ENCODE peak calls at places on chromosomes 13 and 19, in four cellular contexts. One of them, this sample, is unnamed.

GRCh38 chr19:30696514-30696913 is 324.3 kb downstream of the ZNF536 start:
- DNase-seq in activated CD8-positive, alpha-beta T cell treated with anti-CD3 and anti-CD28 coated beads for 36 hours: peak; percentile 25
- DNase-seq in colonic mucosa: no peak
- DNase-seq in progenitor cell of endocrine pancreas: peak; percentile 51
- DNase-seq in this sample: no peak

GRCh38 chr19:19274716-19275115 is 1.6 kb upstream of the TM6SF2 start:
- DNase-seq in progenitor cell of endocrine pancreas: no peak
- DNase-seq in colonic mucosa: no peak
- DNase-seq in activated CD8-positive, alpha-beta T cell treated with anti-CD3 and anti-CD28 coated beads for 36 hours: no peak
- DNase-seq in this sample: no peak

GRCh38 chr19:4906963-4907362 is 2.3 kb upstream of the UHRF1 start:
- DNase-seq in colonic mucosa: no peak
- DNase-seq in activated CD8-positive, alpha-beta T cell treated with anti-CD3 and anti-CD28 coated beads for 36 hours: no peak
- DNase-seq in progenitor cell of endocrine pancreas: no peak
- DNase-seq in this sample: no peak

GRCh38 chr19:12800344-12800732 is 1.3 kb downstream of the PRDX2 start:
- DNase-seq in colonic mucosa: no peak
- DNase-seq in progenitor cell of endocrine pancreas: no peak
- DNase-seq in activated CD8-positive, alpha-beta T cell treated with anti-CD3 and anti-CD28 coated beads for 36 hours: no peak
- DNase-seq in this sample: no peak

GRCh38 chr19:1745589-1746031 is 7.7 kb upstream of the ONECUT3 start:
- DNase-seq in progenitor cell of endocrine pancreas: no peak
- DNase-seq in activated CD8-positive, alpha-beta T cell treated with anti-CD3 and anti-CD28 coated beads for 36 hours: no peak
- DNase-seq in colonic mucosa: no peak
- DNase-seq in this sample: no peak

GRCh38 chr13:28438598-28439334 is 56.2 kb downstream of the FLT1 start:
- DNase-seq in colonic mucosa: no peak
- DNase-seq in progenitor cell of endocrine pancreas: no peak
- DNase-seq in activated CD8-positive, alpha-beta T cell treated with anti-CD3 and anti-CD28 coated beads for 36 hours: no peak
- DNase-seq in this sample: no peak

GRCh38 chr19:44748426-44749254 is at the start of gene BCL3:
- DNase-seq in colonic mucosa: peak; percentile 83
- DNase-seq in progenitor cell of endocrine pancreas: no peak
- DNase-seq in activated CD8-positive, alpha-beta T cell treated with anti-CD3 and anti-CD28 coated beads for 36 hours: peak; percentile 72
- DNase-seq in this sample: no peak

GRCh38 chr13:106129273-106129672 is 406.2 kb downstream of the EFNB2 start:
- DNase-seq in activated CD8-positive, alpha-beta T cell treated with anti-CD3 and anti-CD28 coated beads for 36 hours: no peak
- DNase-seq in colonic mucosa: no peak
- DNase-seq in progenitor cell of endocrine pancreas: no peak
- DNase-seq in this sample: no peak

GRCh38 chr19:21604941-21605548 is 99.6 kb downstream of the ZNF429 start:
- DNase-seq in activated CD8-positive, alpha-beta T cell treated with anti-CD3 and anti-CD28 coated beads for 36 hours: no peak
- DNase-seq in progenitor cell of endocrine pancreas: no peak
- DNase-seq in colonic mucosa: peak; percentile 42
- DNase-seq in this sample: no peak

GRCh38 chr13:31951215-31951678 is 80.3 kb upstream of the FRY start:
- DNase-seq in activated CD8-positive, alpha-beta T cell treated with anti-CD3 and anti-CD28 coated beads for 36 hours: peak; percentile 15
- DNase-seq in progenitor cell of endocrine pancreas: no peak
- DNase-seq in colonic mucosa: peak; percentile 52
- DNase-seq in this sample: no peak

GRCh38 chr19:48512504-48513288 is 1.1 kb upstream of the LMTK3 start:
- DNase-seq in progenitor cell of endocrine pancreas: no peak
- DNase-seq in colonic mucosa: no peak
- DNase-seq in activated CD8-positive, alpha-beta T cell treated with anti-CD3 and anti-CD28 coated beads for 36 hours: no peak
- DNase-seq in this sample: no peak

GRCh38 chr13:93265800-93266199 is 39.2 kb downstream of the GPC6 start:
- DNase-seq in activated CD8-positive, alpha-beta T cell treated with anti-CD3 and anti-CD28 coated beads for 36 hours: no peak
- DNase-seq in progenitor cell of endocrine pancreas: no peak
- DNase-seq in colonic mucosa: no peak
- DNase-seq in this sample: no peak

GRCh38 chr13:77034883-77035282 is 7.9 kb upstream of the FBXL3 start:
- DNase-seq in colonic mucosa: no peak
- DNase-seq in progenitor cell of endocrine pancreas: no peak
- DNase-seq in activated CD8-positive, alpha-beta T cell treated with anti-CD3 and anti-CD28 coated beads for 36 hours: no peak
- DNase-seq in this sample: no peak

GRCh38 chr19:5005096-5005495 is 36.2 kb downstream of the KDM4B start:
- DNase-seq in colonic mucosa: no peak
- DNase-seq in activated CD8-positive, alpha-beta T cell treated with anti-CD3 and anti-CD28 coated beads for 36 hours: no peak
- DNase-seq in progenitor cell of endocrine pancreas: no peak
- DNase-seq in this sample: no peak

GRCh38 chr19:48836089-48837017 is at the start of gene HSD17B14:
- DNase-seq in activated CD8-positive, alpha-beta T cell treated with anti-CD3 and anti-CD28 coated beads for 36 hours: peak; percentile 37
- DNase-seq in progenitor cell of endocrine pancreas: peak; percentile 33
- DNase-seq in colonic mucosa: no peak
- DNase-seq in this sample: no peak

GRCh38 chr19:35135389-35135909 is 590 bp upstream of the LGI4 start:
- DNase-seq in progenitor cell of endocrine pancreas: peak; percentile 79
- DNase-seq in activated CD8-positive, alpha-beta T cell treated with anti-CD3 and anti-CD28 coated beads for 36 hours: peak; percentile 81
- DNase-seq in colonic mucosa: peak; percentile 84
- DNase-seq in this sample: no peak

GRCh38 chr19:40583283-40583682 is 6.6 kb downstream of the SHKBP1 start:
- DNase-seq in activated CD8-positive, alpha-beta T cell treated with anti-CD3 and anti-CD28 coated beads for 36 hours: no peak
- DNase-seq in colonic mucosa: no peak
- DNase-seq in progenitor cell of endocrine pancreas: no peak
- DNase-seq in this sample: no peak

GRCh38 chr13:97141564-97142005 is 80.5 kb upstream of the MBNL2 start:
- DNase-seq in activated CD8-positive, alpha-beta T cell treated with anti-CD3 and anti-CD28 coated beads for 36 hours: peak; percentile 30
- DNase-seq in colonic mucosa: peak; percentile 91
- DNase-seq in progenitor cell of endocrine pancreas: peak; percentile 17
- DNase-seq in this sample: no peak

GRCh38 chr13:84481958-84482357 is 599.7 kb upstream of the SLITRK1 start:
- DNase-seq in progenitor cell of endocrine pancreas: no peak
- DNase-seq in activated CD8-positive, alpha-beta T cell treated with anti-CD3 and anti-CD28 coated beads for 36 hours: no peak
- DNase-seq in colonic mucosa: no peak
- DNase-seq in this sample: no peak

GRCh38 chr19:17264641-17264979 is at the start of gene USHBP1:
- DNase-seq in activated CD8-positive, alpha-beta T cell treated with anti-CD3 and anti-CD28 coated beads for 36 hours: no peak
- DNase-seq in colonic mucosa: no peak
- DNase-seq in progenitor cell of endocrine pancreas: no peak
- DNase-seq in this sample: no peak

GRCh38 chr19:28615966-28616365 is 597.0 kb downstream of the UQCRFS1 start:
- DNase-seq in progenitor cell of endocrine pancreas: no peak
- DNase-seq in activated CD8-positive, alpha-beta T cell treated with anti-CD3 and anti-CD28 coated beads for 36 hours: no peak
- DNase-seq in colonic mucosa: no peak
- DNase-seq in this sample: no peak

GRCh38 chr13:66534561-66534960 is 695.6 kb downstream of the PCDH9 start:
- DNase-seq in colonic mucosa: no peak
- DNase-seq in progenitor cell of endocrine pancreas: no peak
- DNase-seq in activated CD8-positive, alpha-beta T cell treated with anti-CD3 and anti-CD28 coated beads for 36 hours: no peak
- DNase-seq in this sample: no peak

GRCh38 chr13:48891586-48891985 is 84.1 kb upstream of the FNDC3A start:
- DNase-seq in progenitor cell of endocrine pancreas: no peak
- DNase-seq in colonic mucosa: no peak
- DNase-seq in activated CD8-positive, alpha-beta T cell treated with anti-CD3 and anti-CD28 coated beads for 36 hours: no peak
- DNase-seq in this sample: no peak

GRCh38 chr13:73984949-73985691 is 149.1 kb downstream of the KLF12 start:
- DNase-seq in colonic mucosa: no peak
- DNase-seq in progenitor cell of endocrine pancreas: no peak
- DNase-seq in activated CD8-positive, alpha-beta T cell treated with anti-CD3 and anti-CD28 coated beads for 36 hours: peak; percentile 89
- DNase-seq in this sample: no peak

GRCh38 chr19:22257381-22257780 is 28.9 kb upstream of the ZNF729 start:
- DNase-seq in colonic mucosa: no peak
- DNase-seq in activated CD8-positive, alpha-beta T cell treated with anti-CD3 and anti-CD28 coated beads for 36 hours: no peak
- DNase-seq in progenitor cell of endocrine pancreas: no peak
- DNase-seq in this sample: no peak

GRCh38 chr13:24271611-24272451 is 37.5 kb upstream of the C1QTNF9 start:
- DNase-seq in colonic mucosa: peak; percentile 78
- DNase-seq in progenitor cell of endocrine pancreas: no peak
- DNase-seq in activated CD8-positive, alpha-beta T cell treated with anti-CD3 and anti-CD28 coated beads for 36 hours: peak; percentile 78
- DNase-seq in this sample: no peak

GRCh38 chr19:8526345-8527062 is 12.5 kb upstream of the ZNF414 start:
- DNase-seq in activated CD8-positive, alpha-beta T cell treated with anti-CD3 and anti-CD28 coated beads for 36 hours: peak; percentile 40
- DNase-seq in colonic mucosa: peak; percentile 95
- DNase-seq in progenitor cell of endocrine pancreas: peak; percentile 90
- DNase-seq in this sample: peak; percentile 98

GRCh38 chr19:1471514-1472107 is 7.4 kb downstream of the C19orf25 start:
- DNase-seq in progenitor cell of endocrine pancreas: no peak
- DNase-seq in activated CD8-positive, alpha-beta T cell treated with anti-CD3 and anti-CD28 coated beads for 36 hours: peak; percentile 35
- DNase-seq in colonic mucosa: no peak
- DNase-seq in this sample: no peak

GRCh38 chr13:113474179-113474578 is 16.3 kb downstream of the DCUN1D2 start:
- DNase-seq in progenitor cell of endocrine pancreas: no peak
- DNase-seq in activated CD8-positive, alpha-beta T cell treated with anti-CD3 and anti-CD28 coated beads for 36 hours: no peak
- DNase-seq in colonic mucosa: no peak
- DNase-seq in this sample: no peak

GRCh38 chr19:12194827-12195500 is 32.1 kb downstream of the ZNF136 start:
- DNase-seq in colonic mucosa: peak; percentile 93
- DNase-seq in progenitor cell of endocrine pancreas: no peak
- DNase-seq in activated CD8-positive, alpha-beta T cell treated with anti-CD3 and anti-CD28 coated beads for 36 hours: peak; percentile 93
- DNase-seq in this sample: no peak

GRCh38 chr13:99617474-99618255 is 116.4 kb downstream of the TM9SF2 start:
- DNase-seq in colonic mucosa: peak; percentile 50
- DNase-seq in progenitor cell of endocrine pancreas: peak; percentile 14
- DNase-seq in activated CD8-positive, alpha-beta T cell treated with anti-CD3 and anti-CD28 coated beads for 36 hours: peak; percentile 48
- DNase-seq in this sample: no peak

DNA sequence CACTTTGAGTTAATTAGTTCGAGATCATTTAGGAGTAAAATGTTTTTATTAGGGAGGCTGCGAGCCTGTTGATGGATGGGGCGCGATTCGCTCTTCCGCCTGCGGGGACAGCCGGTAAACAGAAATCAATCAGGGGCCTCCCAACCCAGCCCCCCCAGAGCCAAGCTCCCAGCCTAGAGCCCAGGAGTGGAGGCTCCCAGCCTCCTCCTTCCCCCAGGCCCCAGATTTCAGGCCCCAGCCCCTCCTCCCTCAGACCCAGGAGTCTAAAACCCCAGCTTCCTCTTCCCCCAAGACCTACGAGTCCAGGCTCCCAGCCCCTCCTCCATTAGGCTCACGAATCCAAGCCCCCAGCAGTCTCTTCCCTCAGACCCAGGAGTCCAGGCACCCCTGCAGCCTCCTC is 9.7 kb upstream of the ERFL start:
- DNase-seq in activated CD8-positive, alpha-beta T cell treated with anti-CD3 and anti-CD28 coated beads for 36 hours: no peak
- DNase-seq in progenitor cell of endocrine pancreas: no peak
- DNase-seq in colonic mucosa: no peak
- DNase-seq in this sample: no peak
- TF ChIP-seq CTCF in activated CD8-positive, alpha-beta T cell treated with anti-CD3 and anti-CD28 coated beads for 36 hours: peak; percentile 59
- TF ChIP-seq CTCF in progenitor cell of endocrine pancreas: no peak
- TF ChIP-seq CTCF in colonic mucosa: no peak
- TF ChIP-seq CTCF in this sample: peak; percentile 36

GRCh38 chr13:38897521-38897920 is 93.1 kb downstream of the STOML3 start:
- DNase-seq in activated CD8-positive, alpha-beta T cell treated with anti-CD3 and anti-CD28 coated beads for 36 hours: no peak
- DNase-seq in colonic mucosa: no peak
- DNase-seq in progenitor cell of endocrine pancreas: no peak
- DNase-seq in this sample: no peak

GRCh38 chr13:38898481-38898880 is 92.2 kb downstream of the STOML3 start:
- DNase-seq in progenitor cell of endocrine pancreas: no peak
- DNase-seq in colonic mucosa: no peak
- DNase-seq in activated CD8-positive, alpha-beta T cell treated with anti-CD3 and anti-CD28 coated beads for 36 hours: no peak
- DNase-seq in this sample: no peak

GRCh38 chr13:38899581-38899980 is 91.0 kb downstream of the STOML3 start:
- DNase-seq in colonic mucosa: no peak
- DNase-seq in activated CD8-positive, alpha-beta T cell treated with anti-CD3 and anti-CD28 coated beads for 36 hours: no peak
- DNase-seq in progenitor cell of endocrine pancreas: no peak
- DNase-seq in this sample: no peak

GRCh38 chr13:38902551-38902950 is 88.1 kb downstream of the STOML3 start:
- DNase-seq in activated CD8-positive, alpha-beta T cell treated with anti-CD3 and anti-CD28 coated beads for 36 hours: no peak
- DNase-seq in progenitor cell of endocrine pancreas: no peak
- DNase-seq in colonic mucosa: no peak
- DNase-seq in this sample: no peak

DNA sequence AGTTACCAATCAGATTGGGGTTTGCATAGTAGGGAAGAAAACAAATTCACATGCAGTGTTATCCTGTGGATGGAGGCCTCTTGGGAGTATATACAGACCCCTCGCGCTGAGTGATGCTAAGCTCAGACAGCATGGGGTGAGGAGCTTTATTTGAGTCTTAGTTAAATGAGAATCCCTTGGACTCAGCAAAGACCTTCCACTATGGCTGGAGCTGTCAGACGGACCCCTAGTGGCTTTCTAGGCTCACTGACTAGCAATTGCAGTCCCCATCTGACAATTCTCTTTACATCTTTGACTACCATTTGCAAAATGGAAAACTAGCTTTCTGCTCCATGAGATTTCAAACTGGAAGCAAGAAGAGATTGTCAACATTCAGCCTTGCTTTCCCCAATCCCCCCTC is 90.4 kb downstream of the STOML3 start:
- DNase-seq in progenitor cell of endocrine pancreas: no peak
- DNase-seq in colonic mucosa: no peak
- DNase-seq in activated CD8-positive, alpha-beta T cell treated with anti-CD3 and anti-CD28 coated beads for 36 hours: no peak
- DNase-seq in this sample: no peak
- TF ChIP-seq CTCF in progenitor cell of endocrine pancreas: peak; percentile 48
- TF ChIP-seq CTCF in colonic mucosa: no peak
- TF ChIP-seq CTCF in activated CD8-positive, alpha-beta T cell treated with anti-CD3 and anti-CD28 coated beads for 36 hours: no peak
- TF ChIP-seq CTCF in this sample: peak; percentile 22

DNA sequence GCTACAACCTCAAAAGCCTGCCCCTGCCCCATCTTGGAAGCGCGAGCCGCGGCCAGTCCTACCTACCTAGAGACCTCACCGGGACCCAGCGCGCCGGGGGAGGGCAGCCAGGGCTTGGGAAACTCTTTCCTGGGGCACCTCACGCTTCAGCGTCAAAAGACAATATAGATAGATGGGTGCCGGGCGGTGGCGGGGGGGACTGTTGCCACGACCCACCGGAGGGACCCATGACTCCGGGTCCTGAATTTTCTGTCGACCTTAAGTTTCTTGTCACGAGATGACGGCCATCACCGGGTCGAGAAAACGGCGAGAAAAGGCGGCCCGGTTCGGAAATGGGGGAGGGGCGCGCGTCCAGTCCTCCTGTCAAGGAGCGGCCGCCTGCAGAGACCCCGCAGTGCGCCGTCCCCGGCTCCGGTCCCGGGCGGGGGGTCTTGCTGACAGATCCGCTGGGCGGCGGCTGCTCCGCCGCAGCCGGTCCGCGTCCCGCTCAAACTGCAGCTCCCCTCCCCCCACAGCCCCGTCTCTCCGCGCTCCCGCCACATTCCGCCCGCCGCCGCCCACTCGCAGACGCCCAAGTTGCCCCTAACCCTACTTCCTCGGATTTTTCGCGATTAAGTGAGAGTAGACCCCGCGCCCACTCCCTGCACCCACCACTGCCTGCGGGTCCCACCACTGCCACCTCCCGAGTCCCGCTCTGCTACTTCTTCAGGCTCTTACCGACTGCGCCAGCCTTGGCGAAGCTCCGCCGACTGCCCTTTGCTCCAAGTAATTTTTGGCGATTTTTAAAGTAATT is 66.1 kb downstream of the KCNRG start:
- DNase-seq in activated CD8-positive, alpha-beta T cell treated with anti-CD3 and anti-CD28 coated beads for 36 hours: peak; percentile 63
- DNase-seq in progenitor cell of endocrine pancreas: peak; percentile 48
- DNase-seq in colonic mucosa: peak; percentile 71
- DNase-seq in this sample: peak; percentile 90
- TF ChIP-seq CTCF in activated CD8-positive, alpha-beta T cell treated with anti-CD3 and anti-CD28 coated beads for 36 hours: no peak
- TF ChIP-seq CTCF in progenitor cell of endocrine pancreas: peak; percentile 34
- TF ChIP-seq CTCF in colonic mucosa: no peak
- TF ChIP-seq CTCF in this sample: peak; percentile 65

GRCh38 chr13:30861163-30861562 is 44.9 kb upstream of the MEDAG start:
- DNase-seq in colonic mucosa: no peak
- DNase-seq in activated CD8-positive, alpha-beta T cell treated with anti-CD3 and anti-CD28 coated beads for 36 hours: no peak
- DNase-seq in progenitor cell of endocrine pancreas: no peak
- DNase-seq in this sample: no peak

GRCh38 chr13:30861836-30862467 is 44.1 kb upstream of the MEDAG start:
- DNase-seq in progenitor cell of endocrine pancreas: no peak
- DNase-seq in colonic mucosa: no peak
- DNase-seq in activated CD8-positive, alpha-beta T cell treated with anti-CD3 and anti-CD28 coated beads for 36 hours: no peak
- DNase-seq in this sample: no peak

GRCh38 chr13:30863796-30864195 is 42.3 kb upstream of the MEDAG start:
- DNase-seq in progenitor cell of endocrine pancreas: no peak
- DNase-seq in colonic mucosa: no peak
- DNase-seq in activated CD8-positive, alpha-beta T cell treated with anti-CD3 and anti-CD28 coated beads for 36 hours: no peak
- DNase-seq in this sample: no peak

GRCh38 chr13:30863231-30863630 is 42.8 kb upstream of the MEDAG start:
- DNase-seq in activated CD8-positive, alpha-beta T cell treated with anti-CD3 and anti-CD28 coated beads for 36 hours: no peak
- DNase-seq in colonic mucosa: no peak
- DNase-seq in progenitor cell of endocrine pancreas: no peak
- DNase-seq in this sample: no peak

GRCh38 chr13:30862707-30863106 is 43.4 kb upstream of the MEDAG start:
- DNase-seq in progenitor cell of endocrine pancreas: no peak
- DNase-seq in colonic mucosa: no peak
- DNase-seq in activated CD8-positive, alpha-beta T cell treated with anti-CD3 and anti-CD28 coated beads for 36 hours: no peak
- DNase-seq in this sample: no peak
- TF ChIP-seq CTCF in progenitor cell of endocrine pancreas: peak; percentile 14
- TF ChIP-seq CTCF in colonic mucosa: no peak
- TF ChIP-seq CTCF in activated CD8-positive, alpha-beta T cell treated with anti-CD3 and anti-CD28 coated beads for 36 hours: no peak
- TF ChIP-seq CTCF in this sample: peak; percentile 43

This sample was measured in chondrocyte.